ENCODE peak calls at places on chromosomes 16 and 17, in six cellular contexts. W is GM23248, T is skeletal muscle cell, K is transverse colon, P is AG09309, N is A549. I is an unnamed sample.

GRCh38 chr17:73030501-73030911 is 62.0 kb downstream of the SLC39A11 start:
- DNase-seq in W (peak; percentile 67), T (no peak), K (no peak), P (no peak), N (peak; percentile 26), I (no peak)

GRCh38 chr16:68149596-68149995 is 64.4 kb downstream of the NFATC3 start:
- DNase-seq in W (no peak), T (no peak), K (no peak), P (no peak), N (no peak), I (no peak)

GRCh38 chr17:42305543-42306384 is 17.5 kb downstream of the STAT5A start:
- DNase-seq in W (no peak), T (no peak), K (no peak), P (no peak), N (no peak), I (no peak)

GRCh38 chr16:61820820-61821219 is 215.4 kb downstream of the CDH8 start:
- DNase-seq in W (no peak), T (no peak), K (no peak), P (no peak), N (no peak), I (no peak)

GRCh38 chr17:16304832-16305231 is 48.4 kb downstream of the CENPV start:
- DNase-seq in W (peak; percentile 31), T (peak; percentile 20), K (no peak), P (no peak), N (peak; percentile 78), I (no peak)

GRCh38 chr17:18039535-18040286 is 503 bp downstream of the GID4 start:
- DNase-seq in W (peak; percentile 66), T (no peak), K (peak; percentile 41), P (no peak), N (peak; percentile 46), I (no peak)

GRCh38 chr17:68456529-68457167 is 648 bp downstream of the WIPI1 start:
- DNase-seq in W (peak; percentile 96), T (peak; percentile 89), K (peak; percentile 82), P (peak; percentile 80), N (peak; percentile 84), I (peak; percentile 87)

GRCh38 chr17:4054446-4054845 is 88.4 kb downstream of the ZZEF1 start:
- DNase-seq in W (no peak), T (no peak), K (no peak), P (no peak), N (no peak), I (no peak)

GRCh38 chr17:19744922-19745757 is 3.0 kb downstream of the ALDH3A1 start:
- DNase-seq in W (peak; percentile 74), T (no peak), K (peak; percentile 96), P (no peak), N (peak; percentile 89), I (peak; percentile 92)

GRCh38 chr17:58525239-58525638 is 10.8 kb upstream of the MTMR4 start:
- DNase-seq in W (peak; percentile 89), T (peak; percentile 88), K (peak; percentile 33), P (peak; percentile 63), N (no peak), I (peak; percentile 71)

GRCh38 chr16:86142801-86143236 is 243.9 kb downstream of the IRF8 start:
- DNase-seq in W (peak; percentile 22), T (no peak), K (no peak), P (peak; percentile 7), N (no peak), I (no peak)

GRCh38 chr17:61635913-61636432 is 45.0 kb upstream of the NACA2 start:
- DNase-seq in W (peak; percentile 60), T (no peak), K (peak; percentile 45), P (no peak), N (peak; percentile 66), I (no peak)

GRCh38 chr17:53626286-53626685 is 196.4 kb upstream of the KIF2B start:
- DNase-seq in W (peak; percentile 72), T (peak; percentile 49), K (no peak), P (peak; percentile 21), N (peak; percentile 24), I (no peak)

GRCh38 chr17:4124994-4125393 is 17.8 kb downstream of the ZZEF1 start:
- DNase-seq in W (no peak), T (no peak), K (no peak), P (no peak), N (no peak), I (no peak)

GRCh38 chr17:12007466-12007865 is 10.2 kb upstream of the ZNF18 start:
- DNase-seq in W (no peak), T (no peak), K (no peak), P (no peak), N (no peak), I (no peak)

GRCh38 chr17:54992797-54993639 is 24.5 kb downstream of the STXBP4 start:
- DNase-seq in W (peak; percentile 69), T (no peak), K (no peak), P (peak; percentile 14), N (peak; percentile 71), I (no peak)

GRCh38 chr17:48751172-48751571 is 22.6 kb upstream of the HOXB13 start:
- DNase-seq in W (no peak), T (no peak), K (no peak), P (no peak), N (no peak), I (no peak)

GRCh38 chr16:22664561-22664997 is 149.4 kb upstream of the HS3ST2 start:
- DNase-seq in W (no peak), T (no peak), K (no peak), P (no peak), N (no peak), I (no peak)

GRCh38 chr16:55480228-55480655 is 1.2 kb downstream of the MMP2 start:
- DNase-seq in W (peak; percentile 98), T (peak; percentile 83), K (peak; percentile 71), P (peak; percentile 84), N (no peak), I (peak; percentile 85)

GRCh38 chr17:63126607-63127006 is 160.6 kb downstream of the TANC2 start:
- DNase-seq in W (no peak), T (no peak), K (no peak), P (no peak), N (no peak), I (no peak)

GRCh38 chr17:38798614-38799500 is 499 bp downstream of the PIP4K2B start:
- DNase-seq in W (peak; percentile 74), T (peak; percentile 13), K (peak; percentile 62), P (no peak), N (peak; percentile 40), I (peak; percentile 58)

GRCh38 chr16:24674877-24675276 is 54.6 kb upstream of the TNRC6A start:
- DNase-seq in W (no peak), T (no peak), K (no peak), P (no peak), N (no peak), I (no peak)

GRCh38 chr16:14015948-14016347 is 55.2 kb upstream of the MRTFB start:
- DNase-seq in W (peak; percentile 92), T (peak; percentile 57), K (no peak), P (peak; percentile 60), N (peak; percentile 83), I (peak; percentile 54)

GRCh38 chr16:87062569-87063442 is 254.4 kb downstream of the C16orf95 start:
- DNase-seq in W (peak; percentile 82), T (no peak), K (peak; percentile 55), P (no peak), N (peak; percentile 70), I (peak; percentile 82)

GRCh38 chr16:29745126-29745852 is 501 bp downstream of the C16orf54 start:
- DNase-seq in W (no peak), T (no peak), K (peak; percentile 31), P (no peak), N (no peak), I (no peak)

GRCh38 chr16:65964752-65965151 is 401.7 kb upstream of the CDH5 start:
- DNase-seq in W (no peak), T (no peak), K (no peak), P (no peak), N (no peak), I (no peak)

GRCh38 chr17:31673076-31673475 is 186.0 kb downstream of the COPRS start:
- DNase-seq in W (no peak), T (no peak), K (no peak), P (no peak), N (no peak), I (no peak)

GRCh38 chr16:88619859-88620655 is 18.3 kb upstream of the IL17C start:
- DNase-seq in W (no peak), T (no peak), K (peak; percentile 47), P (no peak), N (no peak), I (no peak)

GRCh38 chr17:48492401-48493298 is 38.2 kb downstream of the HOXB1 start:
- DNase-seq in W (peak; percentile 86), T (no peak), K (peak; percentile 80), P (no peak), N (peak; percentile 66), I (peak; percentile 54)

GRCh38 chr16:50692999-50693781 is at the start of gene NOD2:
- DNase-seq in W (peak; percentile 38), T (no peak), K (no peak), P (no peak), N (peak; percentile 10), I (peak; percentile 76)

GRCh38 chr17:79935197-79935844 is 96.1 kb upstream of the CBX4 start:
- DNase-seq in W (no peak), T (no peak), K (no peak), P (no peak), N (no peak), I (no peak)

DNA sequence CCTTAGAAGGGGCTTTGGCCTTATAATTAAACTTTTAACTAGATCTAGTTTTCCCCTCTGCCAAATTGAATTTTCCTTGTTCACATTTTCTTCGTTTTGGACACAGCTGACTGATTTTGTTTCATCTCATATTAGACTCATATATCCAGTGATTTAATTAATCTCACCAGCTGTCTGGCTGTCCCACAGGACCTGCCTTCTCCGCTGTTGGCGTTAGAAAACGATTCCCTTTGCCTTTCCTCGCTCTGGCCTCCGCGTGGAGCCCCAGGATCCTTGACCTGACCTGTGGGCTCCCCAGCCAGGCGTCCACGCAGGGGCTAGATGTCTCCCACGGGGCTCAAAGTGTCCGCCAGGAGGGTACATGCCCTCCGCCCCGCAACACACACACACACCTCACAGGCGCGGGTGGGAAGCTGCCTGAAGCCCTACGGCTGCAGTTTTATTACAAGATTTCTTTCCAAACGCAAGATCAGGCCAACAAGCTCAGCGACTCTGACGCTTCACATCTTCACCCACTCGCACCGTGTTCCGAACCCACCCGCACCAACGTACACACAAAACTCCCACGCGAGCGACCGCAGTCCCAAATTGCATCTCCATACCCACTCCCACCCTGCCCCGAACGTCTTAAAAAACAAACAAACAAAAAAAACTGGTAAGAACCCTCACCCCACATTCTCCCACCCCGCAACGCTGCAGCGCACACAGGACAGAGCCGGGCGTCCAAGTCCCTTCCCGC is 1.1 kb downstream of the RPRML start:
- DNase-seq in W (peak; percentile 12), T (no peak), K (no peak), P (no peak), N (no peak), I (no peak)
- H3K4me3 ChIP-seq in W (peak overlapping the region; percentile 62), T (peak overlapping the region; percentile 53), K (no peak overlapping the region), P (no peak overlapping the region), N (peak overlapping the region; percentile 60), I (peak overlapping the region; percentile 60)

GRCh38 chr17:7010523-7010922 is 1.9 kb upstream of the RNASEK start:
- DNase-seq in W (no peak), T (no peak), K (no peak), P (no peak), N (no peak), I (no peak)
- H3K4me3 ChIP-seq in W (peak overlapping the region; percentile 95), T (no peak overlapping the region), K (no peak overlapping the region), P (no peak overlapping the region), N (no peak overlapping the region), I (no peak overlapping the region)

GRCh38 chr16:17302213-17302612 is 168.5 kb downstream of the XYLT1 start:
- DNase-seq in W (no peak), T (no peak), K (no peak), P (no peak), N (no peak), I (no peak)
- H3K4me3 ChIP-seq in W (no peak overlapping the region), T (no peak overlapping the region), K (no peak overlapping the region), P (no peak overlapping the region), N (no peak overlapping the region), I (no peak overlapping the region)

GRCh38 chr17:76267051-76267576 is 2.0 kb downstream of the UBALD2 start:
- DNase-seq in W (no peak), T (no peak), K (no peak), P (no peak), N (no peak), I (no peak)
- H3K4me3 ChIP-seq in W (peak overlapping the region; percentile 88), T (peak overlapping the region; percentile 70), K (no peak overlapping the region), P (peak overlapping the region; percentile 75), N (no peak overlapping the region), I (peak overlapping the region; percentile 85)

I was measured in heart left ventricle.